ENCODE peak calls at places on chromosomes 7 and 10, in four cellular contexts. X, N, Q and F are unnamed samples. For H3K36me3, the result is how much of the 10 kb centered on the place peaks cover.

GRCh38 chr10:47037654-47038425 is 126.6 kb downstream of the PTPN20 start:
- DNase-seq in X (no peak), N (no peak), Q (no peak), F (no peak)

GRCh38 chr10:92972066-92972870 is 88.3 kb upstream of the CYP26C1 start:
- DNase-seq in X (no peak), N (no peak), Q (no peak), F (peak)

GRCh38 chr10:20013991-20014750 is 197.9 kb downstream of the PLXDC2 start:
- DNase-seq in X (no peak), N (no peak), Q (no peak), F (peak)

GRCh38 chr10:132021504-132022143 is 39.9 kb upstream of the BNIP3 start:
- DNase-seq in X (no peak), N (no peak), Q (no peak), F (no peak)

GRCh38 chr10:71713135-71714040 is 6.2 kb downstream of the C10orf105 start:
- DNase-seq in X (peak), N (peak), Q (peak), F (no peak)

GRCh38 chr7:116543664-116544063 is 18.8 kb downstream of the CAV1 start:
- DNase-seq in X (no peak), N (no peak), Q (no peak), F (no peak)

GRCh38 chr10:72243822-72244437 is 27.9 kb upstream of the ASCC1 start:
- DNase-seq in X (no peak), N (peak), Q (peak), F (peak)

GRCh38 chr10:30782543-30783461 is 153.2 kb upstream of the LYZL2 start:
- DNase-seq in X (no peak), N (no peak), Q (no peak), F (peak)

GRCh38 chr10:58909881-58910280 is 266.6 kb upstream of the PHYHIPL start:
- DNase-seq in X (no peak), N (no peak), Q (no peak), F (no peak)

GRCh38 chr10:110679633-110680472 is 35.7 kb downstream of the RBM20 start:
- DNase-seq in X (no peak), N (peak), Q (no peak), F (no peak)

GRCh38 chr7:143434660-143435059 is 8.6 kb upstream of the TAS2R60 start:
- DNase-seq in X (no peak), N (peak), Q (no peak), F (peak)

GRCh38 chr10:123997486-123998196 is 95.8 kb downstream of the CHST15 start:
- DNase-seq in X (peak), N (no peak), Q (no peak), F (no peak)

GRCh38 chr10:58851606-58852005 is 324.8 kb upstream of the PHYHIPL start:
- DNase-seq in X (no peak), N (no peak), Q (no peak), F (no peak)

GRCh38 chr10:95508730-95509129 is 52.4 kb downstream of the SORBS1 start:
- DNase-seq in X (no peak), N (peak), Q (no peak), F (no peak)

GRCh38 chr7:106217089-106217542 is 67.7 kb downstream of the NAMPT start:
- DNase-seq in X (peak), N (peak), Q (peak), F (peak)

GRCh38 chr7:83267141-83267631 is 104.5 kb upstream of the PCLO start:
- DNase-seq in X (no peak), N (no peak), Q (no peak), F (no peak)

GRCh38 chr10:16720812-16721211 is 96.4 kb downstream of the RSU1 start:
- DNase-seq in X (no peak), N (no peak), Q (no peak), F (no peak)

GRCh38 chr10:69045441-69046300 is 42.2 kb upstream of the SRGN start:
- DNase-seq in X (no peak), N (no peak), Q (no peak), F (no peak)

GRCh38 chr10:109403551-109403950 is 519.8 kb downstream of the XPNPEP1 start:
- DNase-seq in X (no peak), N (no peak), Q (no peak), F (no peak)

GRCh38 chr7:6545398-6546126 is 5.7 kb downstream of the GRID2IP start:
- DNase-seq in X (no peak), N (no peak), Q (no peak), F (no peak)

GRCh38 chr7:44291733-44292395 is 33.5 kb downstream of the CAMK2B start:
- DNase-seq in X (no peak), N (peak), Q (no peak), F (no peak)

GRCh38 chr10:86888585-86889381 is 68.6 kb downstream of the MMRN2 start:
- DNase-seq in X (no peak), N (no peak), Q (no peak), F (peak)

GRCh38 chr10:50470798-50471582 is 152.8 kb downstream of the SGMS1 start:
- DNase-seq in X (no peak), N (no peak), Q (no peak), F (no peak)

GRCh38 chr7:24668922-24669635 is 88.2 kb downstream of the GSDME start:
- DNase-seq in X (no peak), N (no peak), Q (no peak), F (no peak)

GRCh38 chr7:140672382-140673062 is at the start of gene ADCK2:
- DNase-seq in X (peak), N (peak), Q (peak), F (peak)

GRCh38 chr7:141701489-141702046 is 398 bp downstream of the DENND11 start:
- DNase-seq in X (peak), N (peak), Q (peak), F (peak)

DNA sequence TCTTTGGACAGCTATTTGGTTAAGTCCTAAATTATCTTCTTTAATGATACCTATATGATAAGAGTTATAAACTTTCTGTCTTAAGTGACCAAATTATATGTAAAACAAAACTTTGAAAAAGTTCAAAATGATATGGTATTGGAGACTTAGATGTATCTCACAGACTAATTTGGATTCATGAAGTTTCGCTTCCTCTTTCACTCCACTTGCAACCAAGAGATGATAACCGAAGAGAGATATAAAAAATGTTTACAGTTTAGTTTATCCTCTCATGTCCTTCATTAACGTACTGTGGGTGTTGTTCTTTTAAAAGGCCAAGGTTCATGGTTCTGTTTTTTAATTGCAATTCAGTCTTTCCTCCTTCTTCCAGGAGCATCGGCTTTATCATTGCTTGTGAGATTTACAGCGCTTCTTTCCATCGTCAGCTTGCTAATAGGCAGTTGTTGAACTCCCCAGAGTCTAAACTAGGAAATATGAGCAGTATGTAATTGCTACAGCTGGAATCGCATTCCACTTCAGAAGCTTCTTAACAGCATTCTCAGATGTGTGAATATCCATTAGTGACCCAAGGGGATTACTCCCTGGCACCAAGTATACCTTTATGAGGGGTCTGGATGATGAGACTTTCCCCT is 75.9 kb upstream of the HGF start:
- DNase-seq in X (no peak), N (no peak), Q (no peak), F (peak)
- H3K4me3 ChIP-seq in X (no peak), N (peak), Q (no peak), F (no peak)

DNA sequence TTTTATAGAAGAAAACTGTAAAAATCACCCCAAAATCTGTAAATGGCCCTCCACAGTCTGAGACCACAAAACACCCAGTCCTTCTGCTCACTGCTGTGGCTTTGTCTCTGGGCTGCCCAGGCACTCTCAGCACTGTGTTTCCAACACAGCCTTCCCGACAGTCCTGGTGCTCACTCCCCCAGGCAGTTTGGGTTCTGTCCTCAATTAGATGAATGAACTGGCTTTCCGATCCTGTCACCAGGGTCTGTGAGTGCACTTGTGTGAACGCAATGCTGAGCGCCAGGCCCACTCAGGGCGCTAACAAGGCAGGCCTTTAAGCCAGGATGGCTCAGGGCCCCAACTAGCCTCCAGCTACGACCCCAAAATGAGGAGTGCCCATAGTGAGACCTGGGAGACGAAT is 3.3 kb downstream of the MAD1L1 start:
- DNase-seq in X (no peak), N (no peak), Q (no peak), F (no peak)
- H3K36me3 ChIP-seq in X (under half), N (under half), Q (under half), F (under half)

GRCh38 chr10:33484787-33485186 is 150.3 kb upstream of the NRP1 start:
- DNase-seq in X (no peak), N (no peak), Q (no peak), F (peak)

GRCh38 chr10:33483124-33483794 is 148.8 kb upstream of the NRP1 start:
- DNase-seq in X (no peak), N (no peak), Q (no peak), F (peak)

GRCh38 chr10:33487014-33487776 is 152.7 kb upstream of the NRP1 start:
- DNase-seq in X (no peak), N (no peak), Q (no peak), F (peak)

GRCh38 chr10:33481184-33481583 is 146.7 kb upstream of the NRP1 start:
- DNase-seq in X (no peak), N (no peak), Q (no peak), F (no peak)

DNA sequence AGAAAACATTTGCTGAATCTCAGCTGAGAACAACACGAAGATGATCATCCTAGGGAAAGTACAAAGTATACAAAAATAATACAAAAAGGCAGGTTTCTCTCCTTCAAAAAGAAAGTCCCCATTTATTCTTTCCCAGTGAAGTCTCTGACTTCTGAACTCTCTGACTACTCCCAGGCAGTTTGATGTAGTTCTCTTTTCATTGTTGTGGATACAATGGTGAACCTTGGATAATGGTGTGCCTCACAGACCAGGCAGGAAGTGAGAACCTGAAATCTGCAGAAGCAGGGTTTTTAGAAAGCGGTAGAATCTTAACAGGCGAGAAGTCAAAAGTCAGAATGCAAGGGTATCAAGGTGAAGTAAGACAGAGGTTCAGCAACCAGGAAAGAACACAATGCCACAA is 150.8 kb upstream of the NRP1 start:
- DNase-seq in X (no peak), N (no peak), Q (no peak), F (no peak)
- H3K27ac ChIP-seq in X (no peak), N (no peak), Q (no peak), F (no peak)

GRCh38 chr10:100006241-100006886 is 3.4 kb downstream of the DNMBP start:
- DNase-seq in X (no peak), N (no peak), Q (no peak), F (peak)
- H3K4me3 ChIP-seq in X (no peak), N (no peak), Q (no peak), F (peak)

DNA sequence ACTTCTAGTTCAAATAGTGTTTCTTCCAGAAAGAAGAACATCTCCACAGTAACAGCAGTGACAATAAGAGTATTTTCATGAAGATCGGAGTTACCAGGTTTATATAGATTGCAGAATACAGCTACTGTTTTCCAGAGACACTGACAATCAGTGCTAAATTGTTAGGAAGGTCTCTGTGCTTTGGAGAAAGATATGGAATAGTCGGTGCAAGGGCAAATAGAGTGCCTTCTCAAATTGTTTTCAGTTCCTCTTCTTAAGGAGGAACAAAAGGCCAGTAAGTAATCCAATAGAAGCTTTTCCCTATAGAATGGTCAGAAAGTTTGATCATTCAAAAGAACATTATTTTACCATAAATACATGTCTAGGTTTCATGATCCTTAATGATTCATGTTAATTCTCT is 2.6 kb upstream of the KIAA1217 start:
- DNase-seq in X (no peak), N (no peak), Q (no peak), F (no peak)
- H3K36me3 ChIP-seq in X (under half), N (under half), Q (under half), F (under half)